ENCODE peak calls at places on chromosomes 13 and 19, in eight cellular contexts. H is fibroblast of the aortic adventitia, G is uterus, F is AG10803, K is cardiac muscle cell, D is heart left ventricle, X is OCI-LY7, B is BJ. Y is an unnamed sample.

GRCh38 chr13:45781553-45782326 is 69.8 kb downstream of the SIAH3 start:
- DNase-seq in H (peak), G (peak), F (no peak), K (no peak), D (peak), X (no peak), B (no peak), Y (peak)

GRCh38 chr13:93686399-93686798 is 459.8 kb downstream of the GPC6 start:
- DNase-seq in H (no peak), G (no peak), F (no peak), K (no peak), D (no peak), X (no peak), B (no peak), Y (no peak)

GRCh38 chr13:77853701-77854100 is 64.9 kb downstream of the EDNRB start:
- DNase-seq in H (no peak), G (no peak), F (no peak), K (no peak), D (no peak), X (no peak), B (no peak), Y (no peak)

GRCh38 chr19:41330946-41331678 is 21.1 kb downstream of the CCDC97 start:
- DNase-seq in H (no peak), G (no peak), F (no peak), K (no peak), D (no peak), X (no peak), B (no peak), Y (no peak)

GRCh38 chr19:35544110-35544802 is 1.2 kb upstream of the TMEM147 start:
- DNase-seq in H (no peak), G (no peak), F (no peak), K (no peak), D (no peak), X (no peak), B (no peak), Y (no peak)

GRCh38 chr13:112131740-112132113 is 64.8 kb downstream of the SOX1 start:
- DNase-seq in H (no peak), G (no peak), F (no peak), K (no peak), D (no peak), X (no peak), B (no peak), Y (no peak)

GRCh38 chr19:3370728-3371591 is 4.6 kb downstream of the NFIC start:
- DNase-seq in H (no peak), G (no peak), F (no peak), K (no peak), D (no peak), X (no peak), B (no peak), Y (no peak)

GRCh38 chr13:94620286-94620896 is 18.7 kb downstream of the GPR180 start:
- DNase-seq in H (peak), G (no peak), F (peak), K (peak), D (no peak), X (peak), B (no peak), Y (peak)

GRCh38 chr13:75418997-75419396 is 63.0 kb downstream of the TBC1D4 start:
- DNase-seq in H (peak), G (no peak), F (peak), K (no peak), D (no peak), X (no peak), B (no peak), Y (peak)

GRCh38 chr13:37403776-37404497 is 194.6 kb downstream of the POSTN start:
- DNase-seq in H (peak), G (no peak), F (peak), K (no peak), D (no peak), X (no peak), B (peak), Y (peak)

GRCh38 chr19:14089662-14090508 is 666 bp downstream of the SAMD1 start:
- DNase-seq in H (peak), G (no peak), F (peak), K (peak), D (peak), X (peak), B (no peak), Y (peak)
- TF ChIP-seq CTCF in H (peak), G (no peak), F (no peak), K (no peak), D (no peak), X (peak), B (no peak), Y (no peak)

GRCh38 chr13:113819341-113819730 is 44.5 kb downstream of the GAS6 start:
- DNase-seq in H (no peak), G (no peak), F (no peak), K (no peak), D (no peak), X (no peak), B (no peak), Y (no peak)

GRCh38 chr13:113819731-113820715 is 43.9 kb downstream of the GAS6 start:
- DNase-seq in H (no peak), G (no peak), F (peak), K (no peak), D (no peak), X (no peak), B (no peak), Y (no peak)

GRCh38 chr13:113821847-113822246 is 42.0 kb downstream of the GAS6 start:
- DNase-seq in H (no peak), G (no peak), F (no peak), K (no peak), D (peak), X (no peak), B (no peak), Y (no peak)

GRCh38 chr13:113822266-113822665 is 41.6 kb downstream of the GAS6 start:
- DNase-seq in H (no peak), G (no peak), F (no peak), K (no peak), D (no peak), X (no peak), B (no peak), Y (no peak)

GRCh38 chr13:113820813-113821651 is 42.8 kb downstream of the GAS6 start:
- DNase-seq in H (peak), G (peak), F (peak), K (no peak), D (peak), X (no peak), B (peak), Y (peak)
- H3K4me3 ChIP-seq in H (peak), G (no peak), F (peak), K (no peak), D (no peak), X (no peak), B (no peak), Y (no peak)

GRCh38 chr19:13621413-13621812 is 115.1 kb upstream of the CACNA1A start:
- DNase-seq in H (peak), G (no peak), F (peak), K (no peak), D (no peak), X (peak), B (peak), Y (peak)
- TF ChIP-seq CTCF in H (peak), G (no peak), F (no peak), K (no peak), D (no peak), X (no peak), B (peak), Y (peak)

DNA sequence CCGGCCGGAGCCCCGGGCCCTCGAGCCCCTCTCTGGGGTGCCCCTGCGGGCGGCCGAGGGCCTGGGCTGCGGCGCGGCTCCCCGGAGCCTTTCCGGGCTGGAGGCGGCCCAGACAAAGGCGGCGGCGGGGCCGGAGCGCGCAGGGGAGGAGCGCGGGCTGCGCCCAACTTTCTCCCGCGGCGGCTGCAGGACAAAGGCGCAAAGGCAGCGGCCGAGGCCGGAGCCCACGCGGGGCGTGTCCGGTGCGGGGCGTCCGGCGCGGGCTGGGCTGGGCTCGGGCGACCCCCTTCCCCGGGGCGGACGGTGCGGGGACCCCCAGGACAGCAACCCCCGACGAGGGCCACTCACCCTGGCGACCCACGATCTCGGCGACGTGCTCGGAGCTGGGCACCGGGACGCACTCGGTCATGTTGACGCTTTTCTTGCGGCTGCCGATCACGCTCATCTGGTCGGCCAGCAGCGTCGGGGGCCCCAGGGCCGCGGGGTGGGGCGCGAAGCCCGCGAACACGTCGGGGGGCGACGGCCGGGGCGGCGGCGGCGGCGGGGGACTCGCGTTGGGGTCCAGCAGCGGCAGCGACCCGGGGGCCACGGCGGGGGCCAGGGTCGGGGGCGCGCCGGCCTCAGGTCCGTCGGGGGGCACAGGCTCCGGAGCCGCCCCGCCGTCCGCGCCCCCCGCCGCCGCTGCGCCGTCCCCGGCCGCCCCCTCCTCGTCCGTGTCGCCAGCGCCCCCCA is 843 bp downstream of the MEX3D start:
- DNase-seq in H (peak), G (no peak), F (no peak), K (no peak), D (peak), X (no peak), B (no peak), Y (no peak)
- H3K4me3 ChIP-seq in H (peak), G (peak), F (peak), K (peak), D (peak), X (peak), B (peak), Y (peak)

GRCh38 chr19:29476528-29476927 is 49.3 kb upstream of the VSTM2B start:
- DNase-seq in H (no peak), G (no peak), F (no peak), K (no peak), D (no peak), X (no peak), B (no peak), Y (no peak)

GRCh38 chr19:29477831-29478577 is 47.8 kb upstream of the VSTM2B start:
- DNase-seq in H (no peak), G (no peak), F (no peak), K (no peak), D (no peak), X (no peak), B (no peak), Y (no peak)

GRCh38 chr19:29479941-29480340 is 45.9 kb upstream of the VSTM2B start:
- DNase-seq in H (no peak), G (no peak), F (no peak), K (no peak), D (no peak), X (no peak), B (no peak), Y (no peak)

GRCh38 chr19:29480507-29480906 is 45.3 kb upstream of the VSTM2B start:
- DNase-seq in H (no peak), G (no peak), F (no peak), K (no peak), D (no peak), X (no peak), B (no peak), Y (no peak)

DNA sequence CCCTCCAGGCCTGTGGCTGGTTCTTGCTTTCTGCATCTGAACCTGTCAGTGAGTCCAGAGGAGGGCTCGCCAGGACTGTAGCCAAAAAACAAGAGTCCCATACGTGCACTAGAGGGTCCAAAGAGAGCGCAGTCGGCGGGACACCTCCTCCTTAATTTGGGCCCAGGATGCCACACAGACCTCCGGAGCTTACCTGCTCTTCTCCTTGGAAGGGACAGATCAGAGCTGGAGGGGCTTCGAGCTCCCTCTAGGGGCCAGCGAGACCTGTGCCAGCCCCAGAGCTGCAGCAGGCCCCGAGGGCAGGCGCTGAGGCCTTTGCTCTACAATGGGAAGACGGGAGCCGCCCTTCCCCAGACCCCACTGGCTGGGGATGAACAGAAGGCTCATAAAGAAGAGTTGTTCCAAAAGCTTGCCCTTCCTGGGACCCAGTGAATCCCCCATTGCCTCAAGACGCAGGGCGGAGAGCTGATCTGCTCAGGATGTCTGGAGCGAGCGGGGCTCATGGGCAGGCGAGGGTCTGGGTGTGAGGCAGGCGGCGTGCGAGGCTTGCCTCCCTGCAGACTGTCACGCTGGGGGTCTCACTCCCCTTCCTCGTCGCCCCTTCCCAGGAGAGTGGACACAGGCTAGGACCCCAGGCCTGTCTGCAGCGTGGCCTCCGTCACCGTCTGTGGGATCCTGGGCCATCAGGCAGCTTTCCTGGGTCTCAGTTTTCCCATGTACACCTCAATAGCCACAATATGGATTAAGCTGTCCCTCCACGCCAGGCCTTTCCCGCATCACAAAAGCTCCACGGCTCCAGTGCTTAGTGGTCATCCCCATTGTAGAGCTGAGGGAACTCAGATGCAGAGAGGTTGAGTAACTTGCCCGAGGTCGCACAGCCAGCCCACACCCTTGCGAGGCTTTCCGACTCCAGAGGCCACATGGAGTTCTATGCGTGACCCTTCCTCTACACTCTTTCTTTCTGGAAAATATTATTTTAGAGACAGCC is 46.9 kb upstream of the VSTM2B start:
- DNase-seq in H (no peak), G (no peak), F (peak), K (peak), D (no peak), X (peak), B (no peak), Y (no peak)
- TF ChIP-seq CTCF in H (peak), G (no peak), F (peak), K (peak), D (peak), X (peak), B (peak), Y (peak)

DNA sequence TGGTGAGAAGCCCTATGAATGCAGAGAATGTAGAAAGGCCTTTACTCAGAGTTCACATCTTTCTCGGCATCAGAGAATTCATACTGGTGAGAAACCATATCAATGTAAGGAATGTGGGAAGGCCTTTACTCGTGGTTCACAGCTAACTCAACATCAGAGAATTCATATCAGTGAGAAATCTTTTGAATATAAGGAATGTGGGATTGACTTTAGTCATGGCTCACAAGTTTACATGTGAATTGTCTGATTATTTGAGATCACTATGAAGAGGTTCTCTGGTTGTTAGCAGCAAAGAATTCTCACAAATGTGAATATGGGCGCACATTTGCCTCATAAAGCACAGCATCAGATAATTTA is 43.7 kb downstream of the ZNF585A start:
- DNase-seq in H (no peak), G (no peak), F (no peak), K (no peak), D (no peak), X (no peak), B (no peak), Y (no peak)
- H3K4me3 ChIP-seq in H (no peak), G (no peak), F (no peak), K (no peak), D (no peak), X (no peak), B (no peak), Y (no peak)

GRCh38 chr19:10417598-10418280 is 2.6 kb upstream of the PDE4A start:
- DNase-seq in H (no peak), G (no peak), F (no peak), K (peak), D (no peak), X (peak), B (no peak), Y (no peak)
- TF ChIP-seq CTCF in H (no peak), G (no peak), F (no peak), K (no peak), D (no peak), X (no peak), B (no peak), Y (no peak)

GRCh38 chr19:50358483-50359431 is 6.7 kb downstream of the NAPSA start:
- DNase-seq in H (peak), G (peak), F (peak), K (no peak), D (peak), X (no peak), B (no peak), Y (peak)

GRCh38 chr19:50352242-50352641 is 13.2 kb downstream of the NAPSA start:
- DNase-seq in H (no peak), G (no peak), F (no peak), K (no peak), D (no peak), X (no peak), B (no peak), Y (no peak)

GRCh38 chr19:50357178-50358100 is 8.0 kb downstream of the NAPSA start:
- DNase-seq in H (peak), G (peak), F (peak), K (peak), D (peak), X (peak), B (no peak), Y (peak)

GRCh38 chr19:50359432-50359818 is 6.0 kb downstream of the NAPSA start:
- DNase-seq in H (no peak), G (no peak), F (no peak), K (no peak), D (no peak), X (no peak), B (no peak), Y (no peak)

DNA sequence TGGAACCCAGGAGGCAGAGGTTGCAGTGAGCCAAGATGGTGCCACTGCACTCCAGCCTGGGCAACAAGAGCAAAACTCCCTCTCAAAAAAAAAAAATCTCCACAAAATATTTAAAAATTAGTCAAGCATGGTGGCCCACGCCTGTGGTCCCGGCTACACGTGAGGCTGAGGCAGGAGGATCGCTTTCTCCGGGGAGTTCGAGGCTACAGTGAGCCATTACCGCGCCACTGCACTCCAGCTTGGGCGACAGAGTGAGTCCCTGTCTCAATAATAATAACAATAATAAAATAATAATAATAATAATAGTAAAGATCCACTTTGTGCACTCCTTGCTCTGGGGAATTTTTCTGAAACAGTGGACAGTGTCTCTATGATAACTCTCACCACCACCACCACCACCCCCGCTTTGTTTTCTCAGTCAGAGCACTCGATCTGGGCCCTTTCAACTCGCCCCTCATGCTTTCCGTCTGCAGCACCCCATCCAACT is 8.7 kb downstream of the NAPSA start:
- DNase-seq in H (no peak), G (no peak), F (no peak), K (no peak), D (no peak), X (no peak), B (no peak), Y (no peak)
- H3K4me3 ChIP-seq in H (no peak), G (no peak), F (no peak), K (no peak), D (no peak), X (no peak), B (no peak), Y (no peak)

GRCh38 chr13:62512194-62513141 is 1096.8 kb upstream of the PCDH20 start:
- DNase-seq in H (no peak), G (no peak), F (peak), K (peak), D (no peak), X (peak), B (no peak), Y (peak)
- TF ChIP-seq CTCF in H (no peak), G (no peak), F (peak), K (peak), D (peak), X (peak), B (peak), Y (peak)

GRCh38 chr19:4375164-4375619 is 25.2 kb downstream of the SH3GL1 start:
- DNase-seq in H (no peak), G (no peak), F (no peak), K (peak), D (peak), X (no peak), B (no peak), Y (no peak)
- H3K4me3 ChIP-seq in H (no peak), G (no peak), F (no peak), K (no peak), D (no peak), X (peak), B (no peak), Y (no peak)

Y was measured in fibroblast of mammary gland.